ENCODE peak calls at places on chromosomes 12 and 14, in seven cellular contexts. One of them, this sample, is unnamed.

GRCh38 chr12:2233034-2233433 is 180.2 kb downstream of the CACNA1C start:
- DNase-seq in Jurkat, Clone E6-1: no peak
- DNase-seq in mammary epithelial cell: peak
- DNase-seq in gastrocnemius medialis: no peak
- DNase-seq in Ammon's horn: no peak
- DNase-seq in activated CD8-positive, alpha-beta memory T cell treated with anti-CD3 and anti-CD28 coated beads, Interleukin-2, amount 50 U/mL, for 4 hours: no peak
- DNase-seq in progenitor cell of endocrine pancreas: no peak
- DNase-seq in this sample: no peak

GRCh38 chr12:101931498-101932326 is 54.3 kb downstream of the DRAM1 start:
- DNase-seq in Jurkat, Clone E6-1: no peak
- DNase-seq in mammary epithelial cell: no peak
- DNase-seq in gastrocnemius medialis: no peak
- DNase-seq in Ammon's horn: no peak
- DNase-seq in activated CD8-positive, alpha-beta memory T cell treated with anti-CD3 and anti-CD28 coated beads, Interleukin-2, amount 50 U/mL, for 4 hours: no peak
- DNase-seq in progenitor cell of endocrine pancreas: no peak
- DNase-seq in this sample: no peak

GRCh38 chr12:45696049-45696448 is 33.5 kb upstream of the ARID2 start:
- DNase-seq in Jurkat, Clone E6-1: no peak
- DNase-seq in mammary epithelial cell: no peak
- DNase-seq in gastrocnemius medialis: no peak
- DNase-seq in Ammon's horn: no peak
- DNase-seq in activated CD8-positive, alpha-beta memory T cell treated with anti-CD3 and anti-CD28 coated beads, Interleukin-2, amount 50 U/mL, for 4 hours: no peak
- DNase-seq in progenitor cell of endocrine pancreas: no peak
- DNase-seq in this sample: no peak

GRCh38 chr12:51590347-51591019 is 550 bp upstream of the SCN8A start:
- DNase-seq in Jurkat, Clone E6-1: peak
- DNase-seq in mammary epithelial cell: peak
- DNase-seq in gastrocnemius medialis: no peak
- DNase-seq in Ammon's horn: peak
- DNase-seq in activated CD8-positive, alpha-beta memory T cell treated with anti-CD3 and anti-CD28 coated beads, Interleukin-2, amount 50 U/mL, for 4 hours: peak
- DNase-seq in progenitor cell of endocrine pancreas: peak
- DNase-seq in this sample: no peak

GRCh38 chr12:103043531-103044445 is 86.3 kb downstream of the ASCL1 start:
- DNase-seq in Jurkat, Clone E6-1: no peak
- DNase-seq in mammary epithelial cell: no peak
- DNase-seq in gastrocnemius medialis: no peak
- DNase-seq in Ammon's horn: no peak
- DNase-seq in activated CD8-positive, alpha-beta memory T cell treated with anti-CD3 and anti-CD28 coated beads, Interleukin-2, amount 50 U/mL, for 4 hours: no peak
- DNase-seq in progenitor cell of endocrine pancreas: no peak
- DNase-seq in this sample: no peak

GRCh38 chr12:46154221-46154975 is 114.4 kb downstream of the SLC38A1 start:
- DNase-seq in Jurkat, Clone E6-1: no peak
- DNase-seq in mammary epithelial cell: peak
- DNase-seq in gastrocnemius medialis: no peak
- DNase-seq in Ammon's horn: no peak
- DNase-seq in activated CD8-positive, alpha-beta memory T cell treated with anti-CD3 and anti-CD28 coated beads, Interleukin-2, amount 50 U/mL, for 4 hours: no peak
- DNase-seq in progenitor cell of endocrine pancreas: no peak
- DNase-seq in this sample: no peak

GRCh38 chr14:58426819-58427288 is 477 bp downstream of the TIMM9 start:
- DNase-seq in Jurkat, Clone E6-1: no peak
- DNase-seq in mammary epithelial cell: no peak
- DNase-seq in gastrocnemius medialis: peak
- DNase-seq in Ammon's horn: peak
- DNase-seq in activated CD8-positive, alpha-beta memory T cell treated with anti-CD3 and anti-CD28 coated beads, Interleukin-2, amount 50 U/mL, for 4 hours: peak
- DNase-seq in progenitor cell of endocrine pancreas: peak
- DNase-seq in this sample: peak

GRCh38 chr14:20294636-20295035 is 11.1 kb downstream of the TTC5 start:
- DNase-seq in Jurkat, Clone E6-1: no peak
- DNase-seq in mammary epithelial cell: no peak
- DNase-seq in gastrocnemius medialis: no peak
- DNase-seq in Ammon's horn: no peak
- DNase-seq in activated CD8-positive, alpha-beta memory T cell treated with anti-CD3 and anti-CD28 coated beads, Interleukin-2, amount 50 U/mL, for 4 hours: no peak
- DNase-seq in progenitor cell of endocrine pancreas: no peak
- DNase-seq in this sample: no peak

GRCh38 chr14:55518391-55518790 is 61.6 kb upstream of the KTN1 start:
- DNase-seq in Jurkat, Clone E6-1: no peak
- DNase-seq in mammary epithelial cell: no peak
- DNase-seq in gastrocnemius medialis: no peak
- DNase-seq in Ammon's horn: no peak
- DNase-seq in activated CD8-positive, alpha-beta memory T cell treated with anti-CD3 and anti-CD28 coated beads, Interleukin-2, amount 50 U/mL, for 4 hours: no peak
- DNase-seq in progenitor cell of endocrine pancreas: no peak
- DNase-seq in this sample: no peak

GRCh38 chr14:93971635-93972027 is 4.7 kb downstream of the ASB2 start:
- DNase-seq in Jurkat, Clone E6-1: no peak
- DNase-seq in mammary epithelial cell: no peak
- DNase-seq in gastrocnemius medialis: no peak
- DNase-seq in Ammon's horn: no peak
- DNase-seq in activated CD8-positive, alpha-beta memory T cell treated with anti-CD3 and anti-CD28 coated beads, Interleukin-2, amount 50 U/mL, for 4 hours: no peak
- DNase-seq in progenitor cell of endocrine pancreas: no peak
- DNase-seq in this sample: no peak

GRCh38 chr12:50192241-50192640 is 25.1 kb upstream of the CERS5 start:
- DNase-seq in Jurkat, Clone E6-1: no peak
- DNase-seq in mammary epithelial cell: no peak
- DNase-seq in gastrocnemius medialis: no peak
- DNase-seq in Ammon's horn: no peak
- DNase-seq in activated CD8-positive, alpha-beta memory T cell treated with anti-CD3 and anti-CD28 coated beads, Interleukin-2, amount 50 U/mL, for 4 hours: no peak
- DNase-seq in progenitor cell of endocrine pancreas: no peak
- DNase-seq in this sample: no peak

GRCh38 chr12:132423251-132424117 is 66.5 kb upstream of the FBRSL1 start:
- DNase-seq in Jurkat, Clone E6-1: peak
- DNase-seq in mammary epithelial cell: no peak
- DNase-seq in gastrocnemius medialis: no peak
- DNase-seq in Ammon's horn: no peak
- DNase-seq in activated CD8-positive, alpha-beta memory T cell treated with anti-CD3 and anti-CD28 coated beads, Interleukin-2, amount 50 U/mL, for 4 hours: no peak
- DNase-seq in progenitor cell of endocrine pancreas: no peak
- DNase-seq in this sample: no peak

GRCh38 chr12:94481734-94482133 is 22.1 kb upstream of the CEP83 start:
- DNase-seq in Jurkat, Clone E6-1: no peak
- DNase-seq in mammary epithelial cell: no peak
- DNase-seq in gastrocnemius medialis: no peak
- DNase-seq in Ammon's horn: no peak
- DNase-seq in activated CD8-positive, alpha-beta memory T cell treated with anti-CD3 and anti-CD28 coated beads, Interleukin-2, amount 50 U/mL, for 4 hours: no peak
- DNase-seq in progenitor cell of endocrine pancreas: no peak
- DNase-seq in this sample: no peak

GRCh38 chr12:52347016-52347415 is 20.3 kb downstream of the KRT85 start:
- DNase-seq in Jurkat, Clone E6-1: no peak
- DNase-seq in mammary epithelial cell: no peak
- DNase-seq in gastrocnemius medialis: no peak
- DNase-seq in Ammon's horn: no peak
- DNase-seq in activated CD8-positive, alpha-beta memory T cell treated with anti-CD3 and anti-CD28 coated beads, Interleukin-2, amount 50 U/mL, for 4 hours: no peak
- DNase-seq in progenitor cell of endocrine pancreas: no peak
- DNase-seq in this sample: peak

GRCh38 chr12:116200812-116201211 is 76.7 kb downstream of the MED13L start:
- DNase-seq in Jurkat, Clone E6-1: no peak
- DNase-seq in mammary epithelial cell: no peak
- DNase-seq in gastrocnemius medialis: no peak
- DNase-seq in Ammon's horn: no peak
- DNase-seq in activated CD8-positive, alpha-beta memory T cell treated with anti-CD3 and anti-CD28 coated beads, Interleukin-2, amount 50 U/mL, for 4 hours: no peak
- DNase-seq in progenitor cell of endocrine pancreas: no peak
- DNase-seq in this sample: no peak

GRCh38 chr12:89836026-89836425 is 127.4 kb upstream of the ATP2B1 start:
- DNase-seq in Jurkat, Clone E6-1: no peak
- DNase-seq in mammary epithelial cell: no peak
- DNase-seq in gastrocnemius medialis: no peak
- DNase-seq in Ammon's horn: no peak
- DNase-seq in activated CD8-positive, alpha-beta memory T cell treated with anti-CD3 and anti-CD28 coated beads, Interleukin-2, amount 50 U/mL, for 4 hours: no peak
- DNase-seq in progenitor cell of endocrine pancreas: no peak
- DNase-seq in this sample: no peak

GRCh38 chr12:117318591-117318990 is 42.8 kb downstream of the NOS1 start:
- DNase-seq in Jurkat, Clone E6-1: no peak
- DNase-seq in mammary epithelial cell: no peak
- DNase-seq in gastrocnemius medialis: no peak
- DNase-seq in Ammon's horn: no peak
- DNase-seq in activated CD8-positive, alpha-beta memory T cell treated with anti-CD3 and anti-CD28 coated beads, Interleukin-2, amount 50 U/mL, for 4 hours: no peak
- DNase-seq in progenitor cell of endocrine pancreas: no peak
- DNase-seq in this sample: no peak

GRCh38 chr12:26845057-26845666 is 12.2 kb upstream of the ITPR2 start:
- DNase-seq in Jurkat, Clone E6-1: no peak
- DNase-seq in mammary epithelial cell: peak
- DNase-seq in gastrocnemius medialis: peak
- DNase-seq in Ammon's horn: peak
- DNase-seq in activated CD8-positive, alpha-beta memory T cell treated with anti-CD3 and anti-CD28 coated beads, Interleukin-2, amount 50 U/mL, for 4 hours: peak
- DNase-seq in progenitor cell of endocrine pancreas: peak
- DNase-seq in this sample: no peak

GRCh38 chr12:8087666-8088065 is 5.6 kb downstream of the NECAP1 start:
- DNase-seq in Jurkat, Clone E6-1: no peak
- DNase-seq in mammary epithelial cell: no peak
- DNase-seq in gastrocnemius medialis: no peak
- DNase-seq in Ammon's horn: no peak
- DNase-seq in activated CD8-positive, alpha-beta memory T cell treated with anti-CD3 and anti-CD28 coated beads, Interleukin-2, amount 50 U/mL, for 4 hours: no peak
- DNase-seq in progenitor cell of endocrine pancreas: no peak
- DNase-seq in this sample: no peak

GRCh38 chr12:47214001-47214619 is 134.4 kb upstream of the AMIGO2 start:
- DNase-seq in Jurkat, Clone E6-1: no peak
- DNase-seq in mammary epithelial cell: no peak
- DNase-seq in gastrocnemius medialis: no peak
- DNase-seq in Ammon's horn: no peak
- DNase-seq in activated CD8-positive, alpha-beta memory T cell treated with anti-CD3 and anti-CD28 coated beads, Interleukin-2, amount 50 U/mL, for 4 hours: no peak
- DNase-seq in progenitor cell of endocrine pancreas: no peak
- DNase-seq in this sample: no peak

GRCh38 chr12:19967001-19967400 is 401.3 kb upstream of the PDE3A start:
- DNase-seq in Jurkat, Clone E6-1: no peak
- DNase-seq in mammary epithelial cell: no peak
- DNase-seq in gastrocnemius medialis: no peak
- DNase-seq in Ammon's horn: no peak
- DNase-seq in activated CD8-positive, alpha-beta memory T cell treated with anti-CD3 and anti-CD28 coated beads, Interleukin-2, amount 50 U/mL, for 4 hours: no peak
- DNase-seq in progenitor cell of endocrine pancreas: no peak
- DNase-seq in this sample: no peak

GRCh38 chr12:128551266-128552025 is 272.3 kb downstream of the SLC15A4 start:
- DNase-seq in Jurkat, Clone E6-1: no peak
- DNase-seq in mammary epithelial cell: no peak
- DNase-seq in gastrocnemius medialis: no peak
- DNase-seq in Ammon's horn: peak
- DNase-seq in activated CD8-positive, alpha-beta memory T cell treated with anti-CD3 and anti-CD28 coated beads, Interleukin-2, amount 50 U/mL, for 4 hours: no peak
- DNase-seq in progenitor cell of endocrine pancreas: no peak
- DNase-seq in this sample: no peak

GRCh38 chr12:6552140-6552551 is 3.7 kb downstream of the IFFO1 start:
- DNase-seq in Jurkat, Clone E6-1: no peak
- DNase-seq in mammary epithelial cell: no peak
- DNase-seq in gastrocnemius medialis: peak
- DNase-seq in Ammon's horn: peak
- DNase-seq in activated CD8-positive, alpha-beta memory T cell treated with anti-CD3 and anti-CD28 coated beads, Interleukin-2, amount 50 U/mL, for 4 hours: no peak
- DNase-seq in progenitor cell of endocrine pancreas: no peak
- DNase-seq in this sample: no peak

GRCh38 chr12:105644770-105645169 is 314.3 kb downstream of the C12orf75 start:
- DNase-seq in Jurkat, Clone E6-1: no peak
- DNase-seq in mammary epithelial cell: no peak
- DNase-seq in gastrocnemius medialis: no peak
- DNase-seq in Ammon's horn: no peak
- DNase-seq in activated CD8-positive, alpha-beta memory T cell treated with anti-CD3 and anti-CD28 coated beads, Interleukin-2, amount 50 U/mL, for 4 hours: no peak
- DNase-seq in progenitor cell of endocrine pancreas: no peak
- DNase-seq in this sample: no peak

GRCh38 chr12:52356762-52357580 is 10.3 kb downstream of the KRT85 start:
- DNase-seq in Jurkat, Clone E6-1: no peak
- DNase-seq in mammary epithelial cell: no peak
- DNase-seq in gastrocnemius medialis: peak
- DNase-seq in Ammon's horn: no peak
- DNase-seq in activated CD8-positive, alpha-beta memory T cell treated with anti-CD3 and anti-CD28 coated beads, Interleukin-2, amount 50 U/mL, for 4 hours: no peak
- DNase-seq in progenitor cell of endocrine pancreas: no peak
- DNase-seq in this sample: peak

GRCh38 chr14:103103461-103104388 is 9.2 kb downstream of the EXOC3L4 start:
- DNase-seq in Jurkat, Clone E6-1: no peak
- DNase-seq in mammary epithelial cell: peak
- DNase-seq in gastrocnemius medialis: no peak
- DNase-seq in Ammon's horn: no peak
- DNase-seq in activated CD8-positive, alpha-beta memory T cell treated with anti-CD3 and anti-CD28 coated beads, Interleukin-2, amount 50 U/mL, for 4 hours: no peak
- DNase-seq in progenitor cell of endocrine pancreas: no peak
- DNase-seq in this sample: no peak

GRCh38 chr12:115922952-115923564 is 354.4 kb downstream of the MED13L start:
- DNase-seq in Jurkat, Clone E6-1: peak
- DNase-seq in mammary epithelial cell: no peak
- DNase-seq in gastrocnemius medialis: no peak
- DNase-seq in Ammon's horn: no peak
- DNase-seq in activated CD8-positive, alpha-beta memory T cell treated with anti-CD3 and anti-CD28 coated beads, Interleukin-2, amount 50 U/mL, for 4 hours: no peak
- DNase-seq in progenitor cell of endocrine pancreas: no peak
- DNase-seq in this sample: no peak

GRCh38 chr12:12081836-12082497 is 11.2 kb downstream of the BCL2L14 start:
- DNase-seq in Jurkat, Clone E6-1: peak
- DNase-seq in mammary epithelial cell: peak
- DNase-seq in gastrocnemius medialis: no peak
- DNase-seq in Ammon's horn: peak
- DNase-seq in activated CD8-positive, alpha-beta memory T cell treated with anti-CD3 and anti-CD28 coated beads, Interleukin-2, amount 50 U/mL, for 4 hours: no peak
- DNase-seq in progenitor cell of endocrine pancreas: no peak
- DNase-seq in this sample: no peak

GRCh38 chr12:49108958-49109404 is 1.7 kb downstream of the LMBR1L start:
- DNase-seq in Jurkat, Clone E6-1: no peak
- DNase-seq in mammary epithelial cell: no peak
- DNase-seq in gastrocnemius medialis: peak
- DNase-seq in Ammon's horn: peak
- DNase-seq in activated CD8-positive, alpha-beta memory T cell treated with anti-CD3 and anti-CD28 coated beads, Interleukin-2, amount 50 U/mL, for 4 hours: no peak
- DNase-seq in progenitor cell of endocrine pancreas: no peak
- DNase-seq in this sample: no peak

GRCh38 chr12:7638764-7639570 is 26.7 kb downstream of the APOBEC1 start:
- DNase-seq in Jurkat, Clone E6-1: peak
- DNase-seq in mammary epithelial cell: peak
- DNase-seq in gastrocnemius medialis: peak
- DNase-seq in Ammon's horn: peak
- DNase-seq in activated CD8-positive, alpha-beta memory T cell treated with anti-CD3 and anti-CD28 coated beads, Interleukin-2, amount 50 U/mL, for 4 hours: peak
- DNase-seq in progenitor cell of endocrine pancreas: peak
- DNase-seq in this sample: peak

GRCh38 chr12:49824886-49825285 is 3.3 kb downstream of the NCKAP5L start:
- DNase-seq in Jurkat, Clone E6-1: no peak
- DNase-seq in mammary epithelial cell: peak
- DNase-seq in gastrocnemius medialis: peak
- DNase-seq in Ammon's horn: peak
- DNase-seq in activated CD8-positive, alpha-beta memory T cell treated with anti-CD3 and anti-CD28 coated beads, Interleukin-2, amount 50 U/mL, for 4 hours: no peak
- DNase-seq in progenitor cell of endocrine pancreas: no peak
- DNase-seq in this sample: peak

This sample was measured in CD14-positive monocyte.